ENCODE peak calls at places on chromosome 2, in nine cellular contexts. G, I, K, P, Q, W, D, H and R are unnamed samples.

GRCh38 chr2:19146867-19147266 is 211.6 kb downstream of the OSR1 start:
- DNase-seq in P (no peak), H (no peak), W (no peak), K (no peak), Q (no peak), D (no peak), I (no peak), G (no peak), R (no peak)

GRCh38 chr2:29130295-29130694 is 15.1 kb downstream of the CLIP4 start:
- DNase-seq in K (peak; percentile 88), H (peak; percentile 56), Q (peak; percentile 17), I (no peak), D (peak; percentile 45), P (peak; percentile 89), W (no peak), G (no peak), R (no peak)

GRCh38 chr2:182761903-182762302 is 45.8 kb downstream of the DNAJC10 start:
- DNase-seq in W (peak; percentile 42), H (no peak), Q (no peak), P (no peak), I (no peak), D (no peak), G (no peak), K (peak; percentile 50), R (no peak)

GRCh38 chr2:55009277-55010055 is 40.8 kb downstream of the RTN4 start:
- DNase-seq in K (peak; percentile 39), H (peak; percentile 53), G (no peak), Q (no peak), P (no peak), W (peak; percentile 23), D (no peak), I (no peak), R (no peak)

GRCh38 chr2:37877457-37878315 is 47.4 kb upstream of the RMDN2 start:
- DNase-seq in G (peak; percentile 35), H (peak; percentile 63), W (peak; percentile 77), D (peak; percentile 77), Q (peak; percentile 81), I (peak; percentile 72), K (peak; percentile 79), P (peak; percentile 86), R (peak; percentile 75)

GRCh38 chr2:72141881-72142742 is 5.5 kb downstream of the CYP26B1 start:
- DNase-seq in G (no peak), K (no peak), W (no peak), I (no peak), D (no peak), P (no peak), H (no peak), Q (no peak), R (peak; percentile 27)

GRCh38 chr2:88832256-88832991 is 141.0 kb downstream of the RPIA start:
- DNase-seq in K (no peak), I (peak; percentile 92), W (no peak), G (no peak), P (no peak), D (no peak), Q (peak; percentile 12), H (no peak), R (no peak)

GRCh38 chr2:239598011-239598731 is 197.4 kb upstream of the HDAC4 start:
- DNase-seq in W (no peak), H (no peak), K (no peak), P (no peak), G (no peak), D (no peak), I (no peak), Q (no peak), R (no peak)

GRCh38 chr2:240585101-240585500 is 1.4 kb upstream of the CAPN10 start:
- DNase-seq in I (peak; percentile 97), P (no peak), Q (no peak), H (peak; percentile 82), W (no peak), K (peak; percentile 31), G (no peak), D (no peak), R (no peak)

GRCh38 chr2:130967020-130967495 is 126.2 kb downstream of the FAM168B start:
- DNase-seq in G (no peak), H (no peak), W (no peak), Q (peak; percentile 17), P (no peak), I (no peak), D (no peak), K (no peak), R (no peak)

GRCh38 chr2:190443778-190444481 is 35.8 kb downstream of the MFSD6 start:
- DNase-seq in I (no peak), Q (no peak), H (no peak), P (peak; percentile 57), W (no peak), G (no peak), K (peak; percentile 75), D (peak; percentile 30), R (peak; percentile 34)

GRCh38 chr2:86673976-86674670 is 46.0 kb upstream of the RMND5A start:
- DNase-seq in P (no peak), Q (no peak), D (no peak), I (no peak), G (no peak), W (no peak), H (no peak), K (no peak), R (no peak)

GRCh38 chr2:86673011-86673410 is 47.1 kb upstream of the RMND5A start:
- DNase-seq in H (no peak), K (no peak), I (no peak), Q (no peak), P (no peak), D (no peak), W (no peak), G (no peak), R (no peak)

GRCh38 chr2:86672027-86672545 is 48.0 kb upstream of the RMND5A start:
- DNase-seq in I (no peak), Q (no peak), K (no peak), G (no peak), D (no peak), P (no peak), W (no peak), H (no peak), R (no peak)

GRCh38 chr2:86675104-86675503 is 45.0 kb upstream of the RMND5A start:
- DNase-seq in Q (no peak), G (no peak), K (no peak), D (no peak), W (no peak), I (no peak), H (no peak), P (no peak), R (no peak)

DNA sequence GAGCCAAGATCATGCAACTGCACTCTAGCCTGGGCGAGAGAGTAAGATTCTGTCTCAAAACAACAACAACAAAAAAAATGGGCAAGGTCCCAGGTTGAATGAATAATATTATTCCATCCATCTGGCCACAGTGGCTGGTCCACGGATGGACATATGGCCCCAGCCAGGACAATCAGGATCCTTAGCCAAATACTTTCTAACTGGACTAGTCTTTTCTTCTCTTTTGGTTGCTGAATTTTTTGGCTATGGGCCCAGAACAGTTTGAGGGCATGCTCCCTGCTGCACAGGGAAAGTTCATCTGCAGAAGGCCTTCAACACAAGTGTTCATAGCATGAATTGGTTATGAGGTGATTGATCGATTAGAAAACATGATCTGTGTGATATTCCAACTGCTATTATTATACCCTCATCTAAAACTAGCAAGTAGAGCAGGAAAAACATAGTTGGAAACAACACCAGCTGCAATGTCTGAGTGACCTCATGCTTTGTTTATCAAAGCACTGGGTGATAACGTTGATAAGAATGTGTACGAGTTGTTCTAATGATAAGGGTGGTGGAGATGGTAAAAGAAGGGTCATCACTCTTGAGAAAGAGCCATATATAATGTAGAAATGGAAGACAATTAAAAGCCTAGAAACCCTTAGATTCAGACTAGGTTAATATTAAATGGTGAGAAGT is 47.8 kb upstream of the RNF103 start:
- DNase-seq in G (no peak), W (no peak), K (peak; percentile 0), I (no peak), P (no peak), D (peak; percentile 22), Q (no peak), H (no peak), R (no peak)
- TF ChIP-seq EZH2phosphoT487 in G (no peak), W (no peak), K (no peak), I (no peak), P (no peak), D (no peak), Q (no peak), H (no peak), R (no peak)

DNA sequence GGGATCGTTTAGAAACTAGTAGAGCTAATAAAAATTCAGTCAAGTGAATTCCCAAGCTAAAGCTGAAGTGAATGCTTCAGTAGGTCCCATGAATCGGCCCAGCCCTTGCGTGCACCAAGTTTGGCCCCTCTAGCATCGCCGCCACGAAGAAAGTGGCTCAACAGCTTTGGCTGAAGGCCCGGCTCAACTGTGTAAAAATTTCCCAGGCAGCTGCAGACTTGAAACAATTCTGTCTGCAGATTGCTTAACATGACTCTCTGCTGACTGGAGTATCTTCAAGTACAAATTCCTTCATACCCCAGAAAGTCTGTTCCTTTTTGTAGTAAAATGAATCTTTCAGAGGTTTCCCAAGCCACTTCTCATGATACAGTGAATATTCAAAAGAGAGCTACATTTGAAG is 32.7 kb downstream of the ALMS1 start:
- DNase-seq in G (no peak), D (peak; percentile 51), H (no peak), Q (peak; percentile 2), W (no peak), K (peak; percentile 95), P (no peak), I (no peak), R (no peak)
- TF ChIP-seq EZH2phosphoT487 in G (no peak), D (no peak), H (no peak), Q (no peak), W (no peak), K (no peak), P (no peak), I (no peak), R (no peak)

GRCh38 chr2:48127612-48128191 is 221.4 kb upstream of the FBXO11 start:
- DNase-seq in P (peak; percentile 20), K (no peak), D (no peak), G (no peak), H (no peak), W (no peak), I (no peak), Q (no peak), R (no peak)
- TF ChIP-seq EZH2phosphoT487 in P (no peak), K (no peak), D (no peak), G (no peak), H (no peak), W (no peak), I (no peak), Q (no peak), R (no peak)

DNA sequence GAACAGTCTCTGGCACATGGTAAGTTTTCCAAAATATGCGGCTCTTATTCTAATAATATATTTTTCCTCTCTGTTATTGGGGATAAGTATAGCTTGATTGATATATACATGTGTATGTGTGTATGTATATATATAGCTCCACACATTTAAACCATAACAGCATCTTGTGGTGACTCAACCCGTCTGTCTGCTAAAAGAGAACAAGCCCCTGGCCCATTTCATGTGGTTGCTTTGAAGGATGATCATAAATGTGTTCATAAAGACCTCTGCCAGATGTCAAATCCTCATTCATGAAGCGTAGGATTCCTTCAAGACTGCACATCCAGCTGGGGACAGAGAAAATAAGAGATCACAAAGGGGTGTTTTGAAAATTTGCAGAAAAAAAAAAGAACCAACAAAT is 79.3 kb downstream of the RHOB start:
- DNase-seq in D (no peak), I (no peak), K (no peak), G (no peak), Q (no peak), W (no peak), P (no peak), H (no peak), R (no peak)
- TF ChIP-seq EZH2phosphoT487 in D (no peak), I (no peak), K (no peak), G (no peak), Q (no peak), W (no peak), P (no peak), H (no peak), R (no peak)

GRCh38 chr2:257429-257828 is 6.4 kb downstream of the SH3YL1 start:
- DNase-seq in K (no peak), W (no peak), G (no peak), Q (no peak), P (no peak), H (no peak), D (no peak), I (no peak), R (no peak)
- TF ChIP-seq EZH2phosphoT487 in K (no peak), W (no peak), G (no peak), Q (no peak), P (no peak), H (no peak), D (no peak), I (no peak), R (no peak)